ENCODE peak calls at places on chromosomes 7 and 10, in eight cellular contexts. M, J, V, R, K, I, C and P are unnamed samples.

GRCh38 chr7:107236857-107237256 is 68.1 kb downstream of the HBP1 start:
- DNase-seq in V (no peak), M (no peak), I (peak), K (no peak), R (no peak), C (no peak), J (peak), P (no peak)

GRCh38 chr10:13528875-13529713 is at the start of gene BEND7:
- DNase-seq in I (no peak), K (no peak), J (peak), R (peak), M (peak), C (peak), V (peak), P (no peak)

GRCh38 chr7:1809070-1809469 is 139.0 kb downstream of the ELFN1 start:
- DNase-seq in K (no peak), V (no peak), I (no peak), R (no peak), C (no peak), M (no peak), J (no peak), P (no peak)

GRCh38 chr7:130274983-130275649 is 8.5 kb downstream of the CPA2 start:
- DNase-seq in R (no peak), J (no peak), K (no peak), C (no peak), I (no peak), M (peak), V (no peak), P (no peak)

GRCh38 chr7:170551-171363 is 21.6 kb upstream of the FAM20C start:
- DNase-seq in R (no peak), V (no peak), I (no peak), M (no peak), C (no peak), J (no peak), K (no peak), P (no peak)

GRCh38 chr10:32446701-32447406 is 914 bp downstream of the CCDC7 start:
- DNase-seq in R (no peak), M (no peak), J (peak), C (peak), V (no peak), K (no peak), I (peak), P (peak)

GRCh38 chr10:100847440-100847839 is 65.3 kb upstream of the SLF2 start:
- DNase-seq in C (no peak), M (no peak), I (no peak), R (no peak), K (no peak), V (no peak), J (peak), P (peak)

GRCh38 chr7:44985900-44986217 is 7.0 kb upstream of the MYO1G start:
- DNase-seq in J (no peak), I (no peak), V (no peak), C (no peak), M (no peak), R (no peak), K (no peak), P (no peak)

GRCh38 chr10:9635691-9636090 is 1382.0 kb upstream of the CELF2 start:
- DNase-seq in C (no peak), J (peak), K (no peak), R (no peak), I (peak), M (no peak), V (no peak), P (no peak)

GRCh38 chr10:17430647-17431355 is 23.6 kb downstream of the ST8SIA6 start:
- DNase-seq in J (peak), R (peak), I (peak), K (no peak), M (peak), V (peak), C (peak), P (peak)

GRCh38 chr7:29017666-29018065 is 59.5 kb upstream of the TRIL start:
- DNase-seq in K (no peak), V (no peak), C (no peak), R (no peak), J (peak), M (no peak), I (peak), P (peak)

GRCh38 chr7:137169282-137169698 is 174.2 kb downstream of the PTN start:
- DNase-seq in J (peak), V (peak), I (peak), R (peak), K (peak), C (peak), M (peak), P (peak)

GRCh38 chr10:56905051-56905450 is 544.0 kb upstream of the ZWINT start:
- DNase-seq in I (no peak), M (no peak), R (no peak), J (no peak), C (no peak), V (no peak), K (no peak), P (no peak)

GRCh38 chr10:91540714-91541113 is 92.2 kb downstream of the PPP1R3C start:
- DNase-seq in R (no peak), V (no peak), J (no peak), M (no peak), C (no peak), I (no peak), K (no peak), P (no peak)

GRCh38 chr10:71585579-71586092 is 133.9 kb downstream of the C10orf105 start:
- DNase-seq in J (no peak), I (peak), K (no peak), R (no peak), M (no peak), V (no peak), C (no peak), P (no peak)

GRCh38 chr10:103273026-103273425 is 3.9 kb upstream of the INA start:
- DNase-seq in V (no peak), K (peak), I (peak), J (peak), M (no peak), R (no peak), C (no peak), P (peak)

GRCh38 chr7:27229448-27229847 is 13.2 kb upstream of the EVX1 start:
- DNase-seq in J (no peak), C (no peak), R (no peak), K (no peak), I (no peak), M (no peak), V (no peak), P (no peak)

GRCh38 chr7:70044064-70044463 is 445.8 kb downstream of the AUTS2 start:
- DNase-seq in K (no peak), I (no peak), C (no peak), J (no peak), R (no peak), V (peak), M (peak), P (no peak)

GRCh38 chr10:49254556-49255318 is 44.2 kb upstream of the C10orf71 start:
- DNase-seq in I (no peak), V (no peak), M (no peak), R (no peak), K (no peak), C (no peak), J (no peak), P (no peak)

GRCh38 chr7:75565129-75565528 is 73.0 kb downstream of the SPDYE5 start:
- DNase-seq in C (peak), I (peak), R (no peak), K (no peak), M (no peak), J (peak), V (no peak), P (peak)

GRCh38 chr10:119543814-119544642 is 1.5 kb upstream of the RGS10 start:
- DNase-seq in J (no peak), K (no peak), M (no peak), I (peak), V (no peak), C (no peak), R (no peak), P (peak)

GRCh38 chr10:13672505-13672904 is 85.7 kb downstream of the PRPF18 start:
- DNase-seq in R (no peak), K (no peak), M (peak), I (no peak), J (no peak), V (no peak), C (no peak), P (no peak)

GRCh38 chr10:77290528-77291155 is 347.0 kb downstream of the KCNMA1 start:
- DNase-seq in R (no peak), J (peak), M (no peak), I (peak), V (no peak), C (no peak), K (no peak), P (peak)

GRCh38 chr7:107125475-107125874 is 43.3 kb upstream of the HBP1 start:
- DNase-seq in M (no peak), K (no peak), I (no peak), J (no peak), R (no peak), V (no peak), C (no peak), P (no peak)

GRCh38 chr7:70042533-70042932 is 444.3 kb downstream of the AUTS2 start:
- DNase-seq in M (no peak), R (no peak), I (peak), K (no peak), J (no peak), V (no peak), C (no peak), P (peak)

DNA sequence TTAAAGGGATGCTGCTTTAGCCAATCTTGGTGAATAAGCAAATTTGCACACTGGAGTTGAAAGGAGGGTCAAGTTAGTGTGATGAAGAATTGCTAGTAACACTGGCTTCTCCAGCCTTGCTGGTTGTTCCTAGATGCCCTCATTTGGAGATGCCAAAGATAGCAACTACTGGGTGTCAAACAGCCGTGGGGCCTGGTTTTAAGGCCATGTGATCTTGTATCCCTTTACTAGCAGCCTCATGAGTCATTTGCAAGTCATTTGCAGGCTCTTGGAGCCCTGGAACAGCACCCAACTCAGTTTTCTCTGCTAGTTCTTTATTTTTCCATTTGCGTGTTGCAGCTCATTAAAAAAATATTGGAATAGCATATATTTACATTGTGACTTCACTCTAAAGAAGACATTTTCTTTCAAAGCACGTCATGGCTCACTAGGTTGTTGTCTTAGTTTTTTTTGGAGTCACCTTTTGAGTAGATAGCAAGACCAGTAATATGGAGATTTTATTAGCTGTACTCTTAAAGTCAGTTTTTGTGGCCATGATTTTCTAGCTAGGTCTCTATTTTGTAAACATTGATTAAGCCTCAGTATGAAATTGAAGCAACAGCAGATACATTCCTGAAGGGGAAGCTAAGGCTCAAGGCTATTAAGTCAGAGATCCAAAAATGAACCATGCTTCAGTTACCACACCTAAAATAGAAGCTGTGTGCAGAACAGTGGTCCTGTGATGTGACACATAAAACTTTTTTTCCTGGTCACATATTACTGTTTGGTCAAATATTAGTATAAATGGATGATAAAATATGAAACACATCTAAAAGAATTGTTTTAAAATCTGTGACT is 1.3 kb downstream of the LSMEM1 start:
- DNase-seq in V (peak), I (peak), C (no peak), J (peak), R (no peak), K (peak), M (no peak), P (peak)
- H3K4me3 ChIP-seq in V (no peak), I (no peak), C (no peak), J (no peak), R (no peak), K (peak), M (no peak), P (no peak)

GRCh38 chr10:61749271-61749670 is 86.5 kb downstream of the CABCOCO1 start:
- DNase-seq in M (no peak), C (no peak), J (no peak), I (no peak), V (no peak), R (no peak), K (no peak), P (peak)

GRCh38 chr10:61742812-61743211 is 80.1 kb downstream of the CABCOCO1 start:
- DNase-seq in M (no peak), V (no peak), C (no peak), K (no peak), R (no peak), I (peak), J (no peak), P (no peak)

GRCh38 chr10:61747341-61747740 is 84.6 kb downstream of the CABCOCO1 start:
- DNase-seq in R (no peak), J (no peak), K (no peak), V (no peak), M (no peak), C (no peak), I (peak), P (no peak)

DNA sequence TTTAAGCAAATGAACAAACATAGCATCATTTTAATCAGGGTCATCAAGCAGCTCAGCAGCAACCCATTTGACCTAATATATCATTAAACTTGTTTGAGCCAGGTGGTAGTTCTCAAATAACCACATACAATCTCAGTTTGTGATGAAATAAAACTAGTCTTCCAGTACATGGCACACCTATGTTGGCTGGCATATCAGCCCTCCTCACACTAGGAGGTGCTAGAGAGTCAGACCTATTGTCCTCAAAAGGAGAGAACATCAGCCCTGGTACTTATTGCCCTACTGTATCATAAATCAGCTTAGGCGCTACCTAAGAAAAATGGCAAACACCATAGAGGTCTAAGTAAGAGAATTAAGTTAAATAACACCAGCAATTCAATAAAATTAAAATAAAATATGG is 81.7 kb downstream of the CABCOCO1 start:
- DNase-seq in I (no peak), V (no peak), C (no peak), M (no peak), R (no peak), J (no peak), K (no peak), P (no peak)
- TF ChIP-seq CTCF in I (peak), V (no peak), C (no peak), M (peak), R (no peak), J (no peak), K (no peak), P (no peak)

GRCh38 chr7:101362334-101363195 is at the start of gene COL26A1:
- DNase-seq in J (no peak), M (peak), V (peak), R (peak), C (peak), I (peak), K (no peak), P (no peak)
- H3K4me3 ChIP-seq in J (peak), M (peak), V (peak), R (peak), C (peak), I (peak), K (peak), P (peak)

GRCh38 chr10:106789623-106790022 is 374.9 kb downstream of the SORCS1 start:
- DNase-seq in C (no peak), I (no peak), R (no peak), J (no peak), K (no peak), M (no peak), V (no peak), P (no peak)

GRCh38 chr10:106795619-106796018 is 368.9 kb downstream of the SORCS1 start:
- DNase-seq in M (peak), K (no peak), J (no peak), R (peak), C (peak), I (peak), V (peak), P (no peak)
- TF ChIP-seq CTCF in M (peak), K (no peak), J (no peak), R (peak), C (peak), I (peak), V (peak), P (no peak)